ENCODE peak calls at places on chromosome 16, in eight cellular contexts. Z is activated gamma-delta T cell treated with Interleukin-2 at 50 U/mL for 16 hours; S is NCI-H1105; J is effector CD4-positive, alpha-beta T cell; M is neural crest cell; A is activated T-cell treated with anti-CD3 and anti-CD28 coated beads for 24 hours; P is activated naive CD4-positive, alpha-beta T cell treated with anti-CD3 and anti-CD28 coated beads, Interleukin-2, amount 50 U/mL, for 16 hours; D is cardiac septum. G is an unnamed sample.

GRCh38 chr16:64428463-64428862 is 693.4 kb downstream of the CDH11 start:
- DNase-seq in D (no peak), J (no peak), S (no peak), Z (no peak), A (no peak), P (no peak), M (no peak), G (no peak)

GRCh38 chr16:88442811-88443576 is 10.1 kb upstream of the ZFPM1 start:
- DNase-seq in A (peak; percentile 66), J (peak; percentile 76), D (peak; percentile 86), P (peak; percentile 81), S (peak; percentile 24), M (peak; percentile 81), Z (peak; percentile 83), G (peak; percentile 74)

GRCh38 chr16:4263504-4264436 is 9.1 kb downstream of the TFAP4 start:
- DNase-seq in P (no peak), S (no peak), Z (no peak), J (no peak), D (no peak), A (no peak), M (peak; percentile 52), G (peak; percentile 76)

GRCh38 chr16:56603589-56603988 is 4.8 kb upstream of the MT2A start:
- DNase-seq in S (no peak), P (no peak), D (no peak), J (no peak), M (no peak), A (no peak), Z (no peak), G (no peak)

GRCh38 chr16:50246299-50247122 is 19.8 kb upstream of the ADCY7 start:
- DNase-seq in A (no peak), M (peak; percentile 46), S (no peak), Z (no peak), J (no peak), P (peak; percentile 35), D (peak; percentile 66), G (no peak)

GRCh38 chr16:77758508-77758907 is 29.9 kb upstream of the VAT1L start:
- DNase-seq in Z (no peak), M (no peak), A (no peak), J (no peak), P (no peak), D (no peak), S (no peak), G (no peak)

GRCh38 chr16:138049-138417 is 440 bp downstream of the NPRL3 start:
- DNase-seq in P (peak; percentile 38), Z (peak; percentile 19), D (no peak), J (peak; percentile 15), S (no peak), M (peak; percentile 43), A (peak; percentile 9), G (peak; percentile 57)

GRCh38 chr16:3959148-3959547 is 78.6 kb upstream of the CREBBP start:
- DNase-seq in P (no peak), S (no peak), Z (no peak), M (no peak), D (no peak), J (no peak), A (no peak), G (no peak)

GRCh38 chr16:369866-370436 is 387 bp downstream of the MRPL28 start:
- DNase-seq in Z (no peak), S (no peak), M (no peak), A (no peak), D (no peak), P (no peak), J (no peak), G (no peak)

GRCh38 chr16:29784901-29785500 is 5.5 kb upstream of the KIF22 start:
- DNase-seq in A (peak; percentile 63), Z (peak; percentile 75), S (no peak), D (peak; percentile 91), J (peak; percentile 58), M (peak; percentile 73), P (peak; percentile 76), G (peak; percentile 85)

GRCh38 chr16:56424791-56425438 is 430 bp downstream of the AMFR start:
- DNase-seq in D (peak; percentile 79), M (peak; percentile 36), Z (peak; percentile 21), S (peak; percentile 38), P (peak; percentile 55), J (peak; percentile 23), A (peak; percentile 11), G (peak; percentile 57)

GRCh38 chr16:49342336-49343265 is 31.0 kb upstream of the C16orf78 start:
- DNase-seq in A (no peak), Z (no peak), M (no peak), D (peak; percentile 19), S (no peak), J (no peak), P (no peak), G (no peak)

GRCh38 chr16:85767569-85767968 is 16.7 kb upstream of the C16orf74 start:
- DNase-seq in P (no peak), D (no peak), Z (no peak), J (no peak), A (no peak), M (no peak), S (no peak), G (no peak)

GRCh38 chr16:85356157-85356556 is 243.9 kb upstream of the CIBAR2 start:
- DNase-seq in S (no peak), D (no peak), A (no peak), P (no peak), M (no peak), J (no peak), Z (no peak), G (no peak)

GRCh38 chr16:57564571-57565270 is 22.3 kb downstream of the ADGRG5 start:
- DNase-seq in P (no peak), D (no peak), Z (no peak), M (no peak), J (no peak), S (no peak), A (no peak), G (no peak)

GRCh38 chr16:10519929-10520868 is 60.2 kb downstream of the EMP2 start:
- DNase-seq in J (no peak), D (peak; percentile 35), Z (no peak), A (no peak), P (no peak), S (no peak), M (no peak), G (no peak)

GRCh38 chr16:57260294-57260929 is 15.4 kb downstream of the ARL2BP start:
- DNase-seq in D (no peak), M (peak; percentile 33), J (peak; percentile 10), P (no peak), S (no peak), Z (peak; percentile 23), A (no peak), G (peak; percentile 44)

GRCh38 chr16:87274808-87275207 is 42.4 kb downstream of the C16orf95 start:
- DNase-seq in D (peak; percentile 41), J (no peak), Z (no peak), P (no peak), S (no peak), M (no peak), A (no peak), G (no peak)

GRCh38 chr16:50526249-50526648 is 21.9 kb upstream of the NKD1 start:
- DNase-seq in P (no peak), D (peak; percentile 22), J (no peak), M (no peak), S (no peak), A (no peak), Z (no peak), G (no peak)

GRCh38 chr16:48531011-48531962 is 78.7 kb downstream of the N4BP1 start:
- DNase-seq in D (peak; percentile 74), Z (no peak), P (no peak), S (no peak), A (no peak), M (no peak), J (no peak), G (no peak)

GRCh38 chr16:710500-711075 is 4.3 kb upstream of the METRN start:
- DNase-seq in Z (no peak), D (no peak), P (no peak), S (no peak), J (no peak), A (no peak), M (no peak), G (no peak)

GRCh38 chr16:88506723-88507122 is 53.6 kb downstream of the ZFPM1 start:
- DNase-seq in J (no peak), A (no peak), M (no peak), P (no peak), S (no peak), Z (no peak), D (no peak), G (no peak)

GRCh38 chr16:57815987-57816745 is 13.9 kb upstream of the KIFC3 start:
- DNase-seq in D (peak; percentile 94), Z (peak; percentile 49), M (no peak), J (peak; percentile 7), A (no peak), P (no peak), S (no peak), G (peak; percentile 27)

GRCh38 chr16:22938647-22939046 is 124.7 kb downstream of the HS3ST2 start:
- DNase-seq in S (no peak), Z (no peak), J (no peak), D (no peak), M (no peak), P (no peak), A (no peak), G (no peak)

GRCh38 chr16:86515780-86516617 is 5.7 kb downstream of the FOXF1 start:
- DNase-seq in S (no peak), P (no peak), M (no peak), A (no peak), Z (no peak), J (no peak), D (no peak), G (no peak)

GRCh38 chr16:9225527-9226316 is 134.3 kb downstream of the HAPSTR1 start:
- DNase-seq in A (no peak), P (no peak), D (no peak), M (no peak), S (no peak), J (no peak), Z (no peak), G (no peak)

GRCh38 chr16:85894266-85894665 is 4.7 kb upstream of the IRF8 start:
- DNase-seq in M (no peak), P (peak; percentile 42), S (no peak), D (no peak), A (no peak), Z (no peak), J (no peak), G (peak; percentile 71)

GRCh38 chr16:75083826-75084225 is 32.8 kb downstream of the LDHD start:
- DNase-seq in M (no peak), A (no peak), S (no peak), P (no peak), D (no peak), J (no peak), Z (no peak), G (no peak)